ENCODE peak calls at places on chromosome 13, in six cellular contexts. X is stomach, C is IMR-90, I is H9, Z is PC-3, V is foreskin keratinocyte. G is an unnamed sample.

GRCh38 chr13:95300625-95301134 is 571 bp downstream of the ABCC4 start:
- DNase-seq in X (peak), C (peak), I (peak), Z (peak), V (peak), G (no peak)

GRCh38 chr13:100423375-100423774 is 165.2 kb downstream of the GGACT start:
- DNase-seq in X (no peak), C (peak), I (no peak), Z (no peak), V (peak), G (peak)

GRCh38 chr13:29159871-29160270 is 339.7 kb downstream of the MTUS2 start:
- DNase-seq in X (no peak), C (no peak), I (no peak), Z (no peak), V (no peak), G (no peak)

GRCh38 chr13:99231726-99232125 is 26.5 kb downstream of the GPR18 start:
- DNase-seq in X (no peak), C (no peak), I (no peak), Z (no peak), V (no peak), G (no peak)

GRCh38 chr13:77544365-77544764 is 8.9 kb downstream of the SCEL start:
- DNase-seq in X (peak), C (no peak), I (no peak), Z (peak), V (no peak), G (no peak)

GRCh38 chr13:42969558-42970172 is 22.4 kb downstream of the EPSTI1 start:
- DNase-seq in X (peak), C (peak), I (peak), Z (peak), V (peak), G (no peak)

GRCh38 chr13:107964356-107964755 is 251.0 kb downstream of the LIG4 start:
- DNase-seq in X (no peak), C (no peak), I (no peak), Z (no peak), V (no peak), G (no peak)

GRCh38 chr13:40662866-40663265 is 3.6 kb downstream of the FOXO1 start:
- DNase-seq in X (no peak), C (no peak), I (no peak), Z (no peak), V (no peak), G (no peak)

GRCh38 chr13:20989883-20990282 is 71.5 kb downstream of the LATS2 start:
- DNase-seq in X (no peak), C (no peak), I (no peak), Z (no peak), V (no peak), G (no peak)

GRCh38 chr13:47672982-47673670 is 327.9 kb downstream of the SUCLA2 start:
- DNase-seq in X (no peak), C (peak), I (no peak), Z (peak), V (peak), G (no peak)

GRCh38 chr13:26584713-26585112 is 27.2 kb downstream of the WASF3 start:
- DNase-seq in X (no peak), C (peak), I (no peak), Z (peak), V (peak), G (no peak)

GRCh38 chr13:42524487-42525034 is 49.4 kb upstream of the TNFSF11 start:
- DNase-seq in X (no peak), C (no peak), I (no peak), Z (peak), V (no peak), G (no peak)

GRCh38 chr13:51848674-51849073 is 3.7 kb upstream of the TMEM272 start:
- DNase-seq in X (no peak), C (peak), I (no peak), Z (peak), V (no peak), G (no peak)

GRCh38 chr13:30043631-30043925 is 193.2 kb upstream of the UBL3 start:
- DNase-seq in X (no peak), C (no peak), I (no peak), Z (no peak), V (peak), G (peak)

GRCh38 chr13:54383604-54384003 is 1355.0 kb downstream of the OLFM4 start:
- DNase-seq in X (no peak), C (no peak), I (no peak), Z (no peak), V (no peak), G (no peak)

GRCh38 chr13:61414686-61415664 is 674 bp downstream of the PCDH20 start:
- DNase-seq in X (peak), C (no peak), I (peak), Z (peak), V (peak), G (no peak)

GRCh38 chr13:36131215-36131930 is at the start of gene DCLK1:
- DNase-seq in X (peak), C (no peak), I (peak), Z (no peak), V (peak), G (no peak)

GRCh38 chr13:27728271-27728670 is 64.0 kb upstream of the GSX1 start:
- DNase-seq in X (no peak), C (no peak), I (peak), Z (peak), V (no peak), G (no peak)

GRCh38 chr13:36130542-36131214 is 504 bp downstream of the DCLK1 start:
- DNase-seq in X (no peak), C (no peak), I (peak), Z (no peak), V (no peak), G (no peak)

GRCh38 chr13:29702912-29703351 is 107.4 kb upstream of the SLC7A1 start:
- DNase-seq in X (no peak), C (peak), I (peak), Z (no peak), V (peak), G (peak)

GRCh38 chr13:29935309-29935981 is 85.0 kb upstream of the UBL3 start:
- DNase-seq in X (peak), C (no peak), I (no peak), Z (no peak), V (no peak), G (no peak)

GRCh38 chr13:108213946-108214345 is 1.4 kb downstream of the LIG4 start:
- DNase-seq in X (no peak), C (peak), I (no peak), Z (peak), V (peak), G (no peak)

GRCh38 chr13:40228981-40229380 is 437.5 kb downstream of the FOXO1 start:
- DNase-seq in X (no peak), C (no peak), I (no peak), Z (no peak), V (no peak), G (no peak)

GRCh38 chr13:99266827-99267226 is 8.6 kb upstream of the GPR18 start:
- DNase-seq in X (no peak), C (no peak), I (no peak), Z (peak), V (no peak), G (no peak)

GRCh38 chr13:97810152-97810551 is 143.3 kb upstream of the IPO5 start:
- DNase-seq in X (no peak), C (peak), I (no peak), Z (peak), V (no peak), G (no peak)

GRCh38 chr13:95301135-95301946 is at the start of gene ABCC4:
- DNase-seq in X (peak), C (peak), I (peak), Z (peak), V (peak), G (no peak)

GRCh38 chr13:29905845-29906244 is 55.4 kb upstream of the UBL3 start:
- DNase-seq in X (peak), C (peak), I (no peak), Z (peak), V (peak), G (no peak)

GRCh38 chr13:52968074-52968700 is 60.4 kb upstream of the OLFM4 start:
- DNase-seq in X (peak), C (peak), I (peak), Z (peak), V (peak), G (peak)

GRCh38 chr13:75217949-75218348 is 264.0 kb downstream of the TBC1D4 start:
- DNase-seq in X (no peak), C (peak), I (no peak), Z (peak), V (peak), G (no peak)

GRCh38 chr13:65926750-65927171 is 1303.4 kb downstream of the PCDH9 start:
- DNase-seq in X (peak), C (no peak), I (peak), Z (peak), V (no peak), G (no peak)

GRCh38 chr13:96934889-96935490 is 59.3 kb downstream of the OXGR1 start:
- DNase-seq in X (no peak), C (no peak), I (no peak), Z (no peak), V (no peak), G (no peak)

GRCh38 chr13:67619346-67619745 is 389.2 kb upstream of the PCDH9 start:
- DNase-seq in X (no peak), C (peak), I (no peak), Z (peak), V (no peak), G (no peak)

GRCh38 chr13:95474992-95475391 is 77.5 kb upstream of the CLDN10 start:
- DNase-seq in X (no peak), C (no peak), I (peak), Z (no peak), V (no peak), G (no peak)

GRCh38 chr13:43720780-43721397 is 65.9 kb downstream of the ENOX1 start:
- DNase-seq in X (no peak), C (peak), I (no peak), Z (peak), V (peak), G (peak)

GRCh38 chr13:95791084-95791722 is 114.3 kb downstream of the DNAJC3 start:
- DNase-seq in X (no peak), C (no peak), I (no peak), Z (no peak), V (no peak), G (no peak)

GRCh38 chr13:51760592-51760991 is 43.4 kb downstream of the DHRS12 start:
- DNase-seq in X (no peak), C (no peak), I (no peak), Z (no peak), V (no peak), G (no peak)

DNA sequence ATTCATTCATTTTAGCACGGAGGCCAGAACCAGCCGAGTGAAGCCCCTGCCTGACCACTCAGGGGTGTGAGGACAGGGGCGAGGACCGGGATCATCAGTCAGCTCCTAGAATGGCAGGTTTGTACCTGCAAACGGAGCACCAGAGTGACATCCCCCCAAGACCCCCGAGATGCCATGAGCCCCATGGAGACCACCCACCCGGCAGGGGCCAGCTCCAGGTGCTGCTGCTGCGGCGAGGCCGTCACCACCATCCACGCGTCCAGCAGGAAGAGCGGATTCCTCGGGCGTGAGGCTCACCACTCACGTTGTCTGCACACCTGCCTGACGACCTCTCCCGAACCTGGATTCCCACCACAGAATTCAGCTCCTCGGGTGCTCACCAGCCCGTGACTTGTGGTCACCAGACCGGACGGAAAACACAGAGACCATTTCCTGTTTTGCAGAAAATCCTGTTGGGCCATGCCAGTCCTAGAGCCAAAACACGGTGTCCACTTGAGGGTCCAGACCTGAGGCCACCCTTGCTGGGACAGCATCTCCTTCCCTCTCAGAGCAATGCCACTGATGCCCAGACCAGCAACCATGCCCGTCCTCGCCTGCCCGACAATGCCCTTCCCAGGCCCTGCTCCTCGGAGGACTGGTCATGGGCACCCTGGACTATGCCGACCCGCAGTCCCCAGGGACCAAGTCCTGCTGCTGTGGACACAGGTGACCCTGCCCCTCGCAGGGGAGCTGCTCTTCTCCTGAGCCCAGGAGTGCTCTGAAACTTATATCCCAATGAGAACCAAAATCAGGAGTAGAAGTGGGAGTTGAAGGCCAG is 74.2 kb downstream of the RASA3 start:
- DNase-seq in X (no peak), C (no peak), I (no peak), Z (no peak), V (no peak), G (no peak)
- H3K27ac ChIP-seq in X (peak), C (no peak), I (no peak), Z (no peak), V (no peak), G (no peak)

GRCh38 chr13:110528911-110529310 is 32.6 kb downstream of the RAB20 start:
- DNase-seq in X (no peak), C (no peak), I (no peak), Z (no peak), V (no peak), G (no peak)
- H3K27ac ChIP-seq in X (peak), C (no peak), I (no peak), Z (no peak), V (no peak), G (no peak)

DNA sequence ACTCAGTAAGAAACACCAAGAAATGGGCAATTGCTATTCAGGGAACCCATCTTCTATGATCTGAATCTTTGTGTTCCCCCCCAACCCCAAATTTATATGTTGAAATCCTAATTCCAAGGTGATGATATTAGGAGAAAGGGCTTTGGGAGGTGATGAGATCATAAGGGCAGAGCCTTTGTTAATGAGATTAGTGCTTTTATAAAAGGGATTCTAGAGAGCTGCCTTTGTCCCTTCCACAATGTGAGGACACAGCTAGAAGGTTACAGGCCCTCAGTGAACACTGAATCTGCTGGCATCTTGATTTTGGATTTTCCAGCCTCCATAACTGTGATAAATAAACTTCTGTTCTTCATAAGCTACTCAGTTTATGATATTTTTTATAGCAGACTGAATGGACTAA is 376.0 kb downstream of the DIAPH3 start:
- DNase-seq in X (no peak), C (no peak), I (no peak), Z (no peak), V (no peak), G (no peak)
- H3K27ac ChIP-seq in X (no peak), C (no peak), I (no peak), Z (no peak), V (no peak), G (no peak)

GRCh38 chr13:110868631-110869165 is 46.2 kb downstream of the ANKRD10 start:
- DNase-seq in X (no peak), C (no peak), I (no peak), Z (no peak), V (no peak), G (no peak)
- H3K27ac ChIP-seq in X (peak), C (no peak), I (no peak), Z (no peak), V (no peak), G (no peak)

GRCh38 chr13:79225487-79226232 is 180.4 kb downstream of the RBM26 start:
- DNase-seq in X (no peak), C (no peak), I (no peak), Z (peak), V (peak), G (peak)

GRCh38 chr13:79228972-79229371 is 177.1 kb downstream of the RBM26 start:
- DNase-seq in X (peak), C (no peak), I (no peak), Z (peak), V (peak), G (peak)

GRCh38 chr13:79226938-79227337 is 179.1 kb downstream of the RBM26 start:
- DNase-seq in X (no peak), C (no peak), I (no peak), Z (no peak), V (no peak), G (no peak)

GRCh38 chr13:79226250-79226649 is 179.8 kb downstream of the RBM26 start:
- DNase-seq in X (no peak), C (no peak), I (no peak), Z (no peak), V (no peak), G (no peak)

DNA sequence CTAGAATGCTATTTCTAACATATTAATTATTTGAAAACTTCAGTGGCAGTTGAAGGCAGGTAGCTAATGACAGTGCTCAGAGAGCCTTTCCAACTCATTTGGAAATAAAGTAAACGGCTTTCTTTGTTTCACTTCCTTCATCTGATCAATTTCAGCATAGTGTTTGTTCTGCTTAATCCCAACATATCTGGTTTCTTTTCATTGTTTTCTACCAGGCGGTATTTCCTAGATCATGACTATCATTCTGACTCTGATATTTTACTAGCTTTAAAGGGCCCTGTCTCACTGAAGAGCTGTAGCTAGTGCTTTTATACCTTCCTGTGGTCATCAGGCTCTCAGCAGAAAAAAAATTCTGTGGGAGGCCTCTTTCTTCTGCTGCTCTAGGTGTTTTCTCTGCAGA is 178.6 kb downstream of the RBM26 start:
- DNase-seq in X (no peak), C (no peak), I (no peak), Z (no peak), V (no peak), G (no peak)
- H3K27ac ChIP-seq in X (no peak), C (no peak), I (no peak), Z (no peak), V (no peak), G (no peak)

DNA sequence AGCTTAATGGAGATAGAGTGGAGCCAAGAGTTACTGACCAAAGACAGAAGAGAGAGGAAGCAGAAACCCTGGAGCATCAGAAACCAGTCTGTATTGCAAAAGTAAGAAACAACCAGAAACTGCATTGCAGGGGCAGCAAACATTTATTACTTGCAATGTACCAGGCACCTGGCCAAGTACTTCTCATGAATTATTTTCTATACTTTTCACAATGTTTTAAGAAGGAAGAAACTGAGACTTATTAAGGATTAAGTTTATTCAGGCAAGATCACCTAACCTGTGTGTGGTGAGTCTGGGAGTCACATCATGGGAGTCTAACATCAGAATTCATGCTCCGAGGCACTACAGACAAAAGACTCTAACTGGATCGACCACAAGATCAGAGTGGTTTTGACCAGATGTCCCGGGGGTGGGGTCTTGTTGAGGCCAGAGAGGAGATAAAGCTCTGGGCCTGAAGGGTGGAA is 47.4 kb downstream of the TNFRSF19 start:
- DNase-seq in X (no peak), C (peak), I (no peak), Z (no peak), V (no peak), G (no peak)
- H3K27ac ChIP-seq in X (no peak), C (peak), I (no peak), Z (no peak), V (peak), G (no peak)

DNA sequence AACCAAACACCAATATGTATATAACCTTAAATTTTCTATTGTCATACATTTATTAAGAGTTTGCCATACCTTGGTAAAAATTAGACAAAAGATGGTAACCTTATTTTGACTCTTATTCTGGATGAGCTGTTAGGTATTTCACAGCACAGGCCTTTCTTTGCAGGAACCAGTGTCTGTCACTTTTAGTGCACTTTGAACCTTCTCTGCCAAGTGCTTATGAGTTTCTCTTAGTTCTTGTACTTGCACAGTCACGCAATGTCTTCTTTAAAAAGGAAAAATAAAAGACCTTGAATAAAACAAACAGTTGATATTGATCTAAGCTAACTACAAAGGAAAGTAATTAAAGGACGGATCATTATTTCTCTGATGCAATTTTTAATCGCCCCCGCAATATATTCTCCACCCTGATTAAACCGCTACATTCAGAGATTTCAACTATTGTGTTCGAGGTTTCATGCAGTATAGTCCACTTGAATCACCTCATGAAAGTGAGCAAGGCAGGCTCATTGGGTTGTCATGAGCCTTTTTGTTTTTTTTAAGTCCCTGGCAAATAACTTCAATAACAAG is 534.5 kb downstream of the KLF5 start:
- DNase-seq in X (no peak), C (no peak), I (no peak), Z (no peak), V (no peak), G (no peak)
- H3K27ac ChIP-seq in X (no peak), C (no peak), I (no peak), Z (no peak), V (no peak), G (peak)

G was measured in epithelial cell of prostate.